ENCODE peak calls at places on chromosomes 4 and X, in five cellular contexts. One of them, this sample, is unnamed.

GRCh38 chr4:121379276-121379675 is 1.5 kb downstream of the QRFPR start:
- DNase-seq in CD4-positive, alpha-beta T cell: no peak
- DNase-seq in cardiac muscle cell: no peak
- DNase-seq in PC-3: no peak
- DNase-seq in PC-9: no peak
- DNase-seq in this sample: no peak

GRCh38 chr4:87116230-87116629 is 104.2 kb downstream of the KLHL8 start:
- DNase-seq in PC-3: no peak
- DNase-seq in CD4-positive, alpha-beta T cell: no peak
- DNase-seq in PC-9: no peak
- DNase-seq in cardiac muscle cell: no peak
- DNase-seq in this sample: no peak

GRCh38 chr4:154559141-154559841 is 3.5 kb upstream of the FGB start:
- DNase-seq in PC-3: peak; percentile 78
- DNase-seq in cardiac muscle cell: peak; percentile 49
- DNase-seq in CD4-positive, alpha-beta T cell: no peak
- DNase-seq in PC-9: no peak
- DNase-seq in this sample: peak; percentile 47

GRCh38 chr4:99693164-99693563 is 35.5 kb upstream of the C4orf54 start:
- DNase-seq in cardiac muscle cell: no peak
- DNase-seq in CD4-positive, alpha-beta T cell: no peak
- DNase-seq in PC-9: no peak
- DNase-seq in PC-3: no peak
- DNase-seq in this sample: no peak

GRCh38 chr4:12852338-12853307 is 631.5 kb downstream of the RAB28 start:
- DNase-seq in PC-3: peak; percentile 73
- DNase-seq in PC-9: peak; percentile 0
- DNase-seq in cardiac muscle cell: peak; percentile 72
- DNase-seq in CD4-positive, alpha-beta T cell: no peak
- DNase-seq in this sample: peak; percentile 1

GRCh38 chr4:72186714-72187113 is 154.9 kb downstream of the NPFFR2 start:
- DNase-seq in CD4-positive, alpha-beta T cell: no peak
- DNase-seq in cardiac muscle cell: no peak
- DNase-seq in PC-3: no peak
- DNase-seq in PC-9: no peak
- DNase-seq in this sample: no peak

GRCh38 chrX:93585661-93586060 is 87.7 kb downstream of the NAP1L3 start:
- DNase-seq in PC-3: peak; percentile 79
- DNase-seq in cardiac muscle cell: no peak
- DNase-seq in CD4-positive, alpha-beta T cell: no peak
- DNase-seq in PC-9: no peak
- DNase-seq in this sample: no peak

GRCh38 chr4:186500721-186501304 is 54.6 kb downstream of the MTNR1A start:
- DNase-seq in cardiac muscle cell: no peak
- DNase-seq in PC-9: no peak
- DNase-seq in CD4-positive, alpha-beta T cell: no peak
- DNase-seq in PC-3: no peak
- DNase-seq in this sample: no peak

GRCh38 chr4:7750508-7750907 is 189.2 kb downstream of the AFAP1 start:
- DNase-seq in PC-3: no peak
- DNase-seq in cardiac muscle cell: no peak
- DNase-seq in PC-9: no peak
- DNase-seq in CD4-positive, alpha-beta T cell: no peak
- DNase-seq in this sample: no peak

GRCh38 chr4:87120411-87121162 is 99.8 kb downstream of the KLHL8 start:
- DNase-seq in PC-3: peak; percentile 71
- DNase-seq in PC-9: no peak
- DNase-seq in cardiac muscle cell: peak; percentile 45
- DNase-seq in CD4-positive, alpha-beta T cell: no peak
- DNase-seq in this sample: no peak

GRCh38 chr4:48093949-48094550 is 40.0 kb downstream of the TXK start:
- DNase-seq in PC-9: peak; percentile 74
- DNase-seq in cardiac muscle cell: no peak
- DNase-seq in CD4-positive, alpha-beta T cell: no peak
- DNase-seq in PC-3: peak; percentile 84
- DNase-seq in this sample: peak; percentile 71

GRCh38 chr4:112966701-112967100 is 82.8 kb upstream of the ANK2 start:
- DNase-seq in PC-9: no peak
- DNase-seq in cardiac muscle cell: no peak
- DNase-seq in CD4-positive, alpha-beta T cell: no peak
- DNase-seq in PC-3: no peak
- DNase-seq in this sample: no peak

GRCh38 chrX:13476384-13476783 is 93.0 kb upstream of the EGFL6 start:
- DNase-seq in PC-3: no peak
- DNase-seq in PC-9: no peak
- DNase-seq in cardiac muscle cell: no peak
- DNase-seq in CD4-positive, alpha-beta T cell: no peak
- DNase-seq in this sample: no peak

GRCh38 chrX:39626749-39627148 is 471.0 kb downstream of the BCOR start:
- DNase-seq in CD4-positive, alpha-beta T cell: no peak
- DNase-seq in cardiac muscle cell: no peak
- DNase-seq in PC-3: no peak
- DNase-seq in PC-9: no peak
- DNase-seq in this sample: no peak

GRCh38 chr4:168803727-168804126 is 206.3 kb downstream of the CBR4 start:
- DNase-seq in PC-3: no peak
- DNase-seq in PC-9: no peak
- DNase-seq in CD4-positive, alpha-beta T cell: no peak
- DNase-seq in cardiac muscle cell: no peak
- DNase-seq in this sample: no peak

GRCh38 chrX:22093550-22093949 is 61.4 kb downstream of the PHEX start:
- DNase-seq in CD4-positive, alpha-beta T cell: no peak
- DNase-seq in PC-9: no peak
- DNase-seq in cardiac muscle cell: no peak
- DNase-seq in PC-3: no peak
- DNase-seq in this sample: no peak

GRCh38 chr4:42519803-42520417 is 122.6 kb downstream of the SHISA3 start:
- DNase-seq in PC-9: peak; percentile 17
- DNase-seq in CD4-positive, alpha-beta T cell: peak; percentile 35
- DNase-seq in cardiac muscle cell: peak; percentile 66
- DNase-seq in PC-3: peak; percentile 81
- DNase-seq in this sample: peak; percentile 57

GRCh38 chr4:5708171-5708828 is at the start of gene EVC2:
- DNase-seq in CD4-positive, alpha-beta T cell: no peak
- DNase-seq in PC-3: peak; percentile 23
- DNase-seq in cardiac muscle cell: peak; percentile 54
- DNase-seq in PC-9: peak; percentile 14
- DNase-seq in this sample: no peak

GRCh38 chr4:74030285-74030684 is 8.2 kb downstream of the CXCL3 start:
- DNase-seq in CD4-positive, alpha-beta T cell: no peak
- DNase-seq in PC-9: no peak
- DNase-seq in PC-3: peak; percentile 23
- DNase-seq in cardiac muscle cell: no peak
- DNase-seq in this sample: no peak

GRCh38 chrX:155112171-155112570 is 40.9 kb downstream of the BRCC3 start:
- DNase-seq in PC-9: no peak
- DNase-seq in PC-3: peak; percentile 74
- DNase-seq in CD4-positive, alpha-beta T cell: no peak
- DNase-seq in cardiac muscle cell: no peak
- DNase-seq in this sample: no peak

GRCh38 chr4:121192500-121192899 is 28.4 kb upstream of the TNIP3 start:
- DNase-seq in CD4-positive, alpha-beta T cell: no peak
- DNase-seq in PC-3: peak; percentile 51
- DNase-seq in cardiac muscle cell: peak; percentile 59
- DNase-seq in PC-9: no peak
- DNase-seq in this sample: no peak

GRCh38 chrX:40008841-40009461 is 88.8 kb downstream of the BCOR start:
- DNase-seq in CD4-positive, alpha-beta T cell: no peak
- DNase-seq in cardiac muscle cell: peak; percentile 60
- DNase-seq in PC-9: no peak
- DNase-seq in PC-3: no peak
- DNase-seq in this sample: no peak

GRCh38 chr4:176805155-176805554 is 12.4 kb upstream of the VEGFC start:
- DNase-seq in CD4-positive, alpha-beta T cell: no peak
- DNase-seq in cardiac muscle cell: no peak
- DNase-seq in PC-3: no peak
- DNase-seq in PC-9: no peak
- DNase-seq in this sample: no peak

GRCh38 chr4:7323872-7324650 is 110.7 kb downstream of the PSAPL1 start:
- DNase-seq in cardiac muscle cell: no peak
- DNase-seq in CD4-positive, alpha-beta T cell: no peak
- DNase-seq in PC-9: no peak
- DNase-seq in PC-3: no peak
- DNase-seq in this sample: no peak

GRCh38 chr4:17385403-17385802 is 126.5 kb downstream of the QDPR start:
- DNase-seq in CD4-positive, alpha-beta T cell: no peak
- DNase-seq in PC-3: no peak
- DNase-seq in PC-9: no peak
- DNase-seq in cardiac muscle cell: peak; percentile 1
- DNase-seq in this sample: peak; percentile 2

GRCh38 chr4:83591730-83592129 is 55.8 kb downstream of the GPAT3 start:
- DNase-seq in PC-9: no peak
- DNase-seq in CD4-positive, alpha-beta T cell: no peak
- DNase-seq in PC-3: no peak
- DNase-seq in cardiac muscle cell: no peak
- DNase-seq in this sample: no peak

GRCh38 chrX:129792586-129793291 is 13.0 kb downstream of the SASH3 start:
- DNase-seq in CD4-positive, alpha-beta T cell: no peak
- DNase-seq in PC-9: no peak
- DNase-seq in cardiac muscle cell: no peak
- DNase-seq in PC-3: no peak
- DNase-seq in this sample: no peak

GRCh38 chr4:1023895-1024740 is 12.7 kb downstream of the FGFRL1 start:
- DNase-seq in PC-3: no peak
- DNase-seq in CD4-positive, alpha-beta T cell: no peak
- DNase-seq in PC-9: no peak
- DNase-seq in cardiac muscle cell: no peak
- DNase-seq in this sample: no peak

GRCh38 chrX:132602701-132603100 is 113.9 kb upstream of the MBNL3 start:
- DNase-seq in PC-3: no peak
- DNase-seq in CD4-positive, alpha-beta T cell: no peak
- DNase-seq in PC-9: no peak
- DNase-seq in cardiac muscle cell: no peak
- DNase-seq in this sample: no peak

GRCh38 chrX:152640039-152640818 is 2.5 kb downstream of the GABRQ start:
- DNase-seq in CD4-positive, alpha-beta T cell: no peak
- DNase-seq in cardiac muscle cell: no peak
- DNase-seq in PC-9: no peak
- DNase-seq in PC-3: peak; percentile 40
- DNase-seq in this sample: no peak

GRCh38 chr4:108042927-108043326 is 53.2 kb downstream of the HADH start:
- DNase-seq in CD4-positive, alpha-beta T cell: no peak
- DNase-seq in PC-9: no peak
- DNase-seq in cardiac muscle cell: no peak
- DNase-seq in PC-3: no peak
- DNase-seq in this sample: no peak

GRCh38 chr4:108047199-108047598 is 57.5 kb downstream of the HADH start:
- DNase-seq in cardiac muscle cell: no peak
- DNase-seq in CD4-positive, alpha-beta T cell: no peak
- DNase-seq in PC-3: no peak
- DNase-seq in PC-9: no peak
- DNase-seq in this sample: no peak

GRCh38 chr4:108045687-108046024 is 56.0 kb downstream of the HADH start:
- DNase-seq in CD4-positive, alpha-beta T cell: no peak
- DNase-seq in PC-3: peak; percentile 51
- DNase-seq in PC-9: no peak
- DNase-seq in cardiac muscle cell: no peak
- DNase-seq in this sample: no peak

GRCh38 chr4:108044951-108045686 is 55.4 kb downstream of the HADH start:
- DNase-seq in cardiac muscle cell: no peak
- DNase-seq in PC-3: peak; percentile 56
- DNase-seq in CD4-positive, alpha-beta T cell: no peak
- DNase-seq in PC-9: no peak
- DNase-seq in this sample: no peak

GRCh38 chr4:108043536-108043935 is 53.8 kb downstream of the HADH start:
- DNase-seq in cardiac muscle cell: peak; percentile 12
- DNase-seq in PC-9: no peak
- DNase-seq in PC-3: no peak
- DNase-seq in CD4-positive, alpha-beta T cell: no peak
- DNase-seq in this sample: no peak
- TF ChIP-seq CTCF in cardiac muscle cell: no peak
- TF ChIP-seq CTCF in PC-9: no peak
- TF ChIP-seq CTCF in PC-3: no peak
- TF ChIP-seq CTCF in CD4-positive, alpha-beta T cell: no peak
- TF ChIP-seq CTCF in this sample: no peak

GRCh38 chr4:146023334-146023967 is 84.8 kb upstream of the ZNF827 start:
- DNase-seq in cardiac muscle cell: no peak
- DNase-seq in CD4-positive, alpha-beta T cell: no peak
- DNase-seq in PC-3: no peak
- DNase-seq in PC-9: no peak
- DNase-seq in this sample: no peak

GRCh38 chr4:146018247-146018646 is 79.6 kb upstream of the ZNF827 start:
- DNase-seq in CD4-positive, alpha-beta T cell: no peak
- DNase-seq in PC-3: no peak
- DNase-seq in PC-9: no peak
- DNase-seq in cardiac muscle cell: no peak
- DNase-seq in this sample: no peak

DNA sequence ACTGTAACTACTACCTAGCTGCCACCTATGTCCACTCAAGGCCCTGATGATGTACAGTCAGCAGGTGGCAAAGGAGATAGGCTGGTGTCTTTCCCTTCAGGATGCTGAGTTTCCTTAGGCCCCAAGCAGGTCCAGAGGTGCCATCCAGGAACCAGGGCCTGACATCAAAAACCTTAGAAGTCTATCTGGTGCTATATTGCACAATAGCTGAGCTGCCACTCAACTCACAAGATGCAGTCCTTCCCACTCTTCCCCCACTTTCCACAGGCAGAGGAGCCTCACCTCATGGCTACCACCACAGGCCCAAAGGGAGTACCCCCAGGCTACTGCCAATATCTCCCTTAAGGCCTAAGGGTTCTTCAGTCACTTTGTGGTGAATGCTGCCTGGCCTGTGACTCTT is 83.9 kb upstream of the ZNF827 start:
- DNase-seq in CD4-positive, alpha-beta T cell: no peak
- DNase-seq in PC-3: no peak
- DNase-seq in PC-9: no peak
- DNase-seq in cardiac muscle cell: no peak
- DNase-seq in this sample: no peak
- TF ChIP-seq CTCF in CD4-positive, alpha-beta T cell: no peak
- TF ChIP-seq CTCF in PC-3: no peak
- TF ChIP-seq CTCF in PC-9: no peak
- TF ChIP-seq CTCF in cardiac muscle cell: no peak
- TF ChIP-seq CTCF in this sample: no peak

GRCh38 chrX:76454456-76454927 is 27.0 kb downstream of the MAGEE1 start:
- DNase-seq in CD4-positive, alpha-beta T cell: no peak
- DNase-seq in PC-3: peak; percentile 50
- DNase-seq in cardiac muscle cell: peak; percentile 44
- DNase-seq in PC-9: no peak
- DNase-seq in this sample: peak; percentile 5
- TF ChIP-seq CTCF in CD4-positive, alpha-beta T cell: peak; percentile 53
- TF ChIP-seq CTCF in PC-3: peak; percentile 61
- TF ChIP-seq CTCF in cardiac muscle cell: peak; percentile 38
- TF ChIP-seq CTCF in PC-9: peak; percentile 64
- TF ChIP-seq CTCF in this sample: no peak

DNA sequence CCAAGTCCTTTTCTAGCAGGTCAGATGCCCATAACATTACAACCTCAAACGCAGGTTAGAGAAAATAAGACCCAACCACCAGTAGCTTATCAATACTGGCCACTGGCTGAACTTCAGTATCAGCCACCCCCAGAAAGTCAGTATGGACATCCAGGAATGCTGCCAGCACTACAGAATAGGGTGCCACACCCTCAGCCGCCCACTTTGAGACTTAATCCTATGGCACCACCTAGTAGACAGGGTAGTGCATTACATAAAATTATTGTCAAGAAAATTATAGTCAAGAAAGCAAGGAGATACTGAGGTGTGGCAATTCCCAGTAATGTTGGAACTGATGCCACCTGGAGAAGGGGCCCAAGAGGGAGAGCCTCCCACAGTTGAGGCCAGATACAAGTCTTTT is 19.9 kb upstream of the TRIM61 start:
- DNase-seq in cardiac muscle cell: no peak
- DNase-seq in PC-9: no peak
- DNase-seq in CD4-positive, alpha-beta T cell: no peak
- DNase-seq in PC-3: peak; percentile 54
- DNase-seq in this sample: peak; percentile 15
- TF ChIP-seq CTCF in cardiac muscle cell: no peak
- TF ChIP-seq CTCF in PC-9: peak; percentile 41
- TF ChIP-seq CTCF in CD4-positive, alpha-beta T cell: no peak
- TF ChIP-seq CTCF in PC-3: peak; percentile 59
- TF ChIP-seq CTCF in this sample: peak; percentile 20

This sample was measured in Calu3.